ENCODE peak calls at places on chromosomes 11 and 22, in seven cellular contexts. C is foreskin fibroblast, G is cardiac fibroblast, B is HL-60, W is epithelial cell of esophagus, T is neural progenitor cell, J is fibroblast of pulmonary artery. Z is an unnamed sample.

GRCh38 chr22:36252754-36253522 is at the start of gene APOL1:
- DNase-seq in C (peak), G (peak), B (no peak), W (no peak), T (no peak), J (peak), Z (no peak)

GRCh38 chr11:59224419-59224928 is 11.7 kb upstream of the MPEG1 start:
- DNase-seq in C (peak), G (peak), B (peak), W (peak), T (no peak), J (peak), Z (no peak)

GRCh38 chr11:10694481-10695239 is 1.1 kb upstream of the IRAG1 start:
- DNase-seq in C (peak), G (peak), B (no peak), W (no peak), T (no peak), J (no peak), Z (no peak)

GRCh38 chr11:44942029-44942710 is 8.5 kb downstream of the TP53I11 start:
- DNase-seq in C (no peak), G (no peak), B (no peak), W (no peak), T (no peak), J (no peak), Z (no peak)

GRCh38 chr11:70678931-70679900 is 280.9 kb downstream of the CTTN start:
- DNase-seq in C (no peak), G (no peak), B (no peak), W (no peak), T (no peak), J (no peak), Z (no peak)

GRCh38 chr11:14075118-14075601 is 112.6 kb downstream of the SPON1 start:
- DNase-seq in C (peak), G (no peak), B (no peak), W (peak), T (peak), J (no peak), Z (no peak)

GRCh38 chr11:113247231-113247630 is 67.2 kb upstream of the TTC12 start:
- DNase-seq in C (no peak), G (no peak), B (no peak), W (no peak), T (peak), J (no peak), Z (no peak)

GRCh38 chr11:13434247-13435205 is 28.5 kb downstream of the BTBD10 start:
- DNase-seq in C (no peak), G (no peak), B (no peak), W (peak), T (peak), J (no peak), Z (no peak)

GRCh38 chr11:35303596-35304392 is 115.6 kb downstream of the SLC1A2 start:
- DNase-seq in C (peak), G (peak), B (peak), W (peak), T (no peak), J (peak), Z (peak)

GRCh38 chr22:42418811-42419243 is 13.4 kb downstream of the NFAM1 start:
- DNase-seq in C (no peak), G (no peak), B (peak), W (peak), T (no peak), J (no peak), Z (no peak)

GRCh38 chr11:87878373-87878779 is 296.9 kb downstream of the RAB38 start:
- DNase-seq in C (peak), G (peak), B (no peak), W (peak), T (peak), J (peak), Z (peak)

GRCh38 chr11:134034496-134035381 is 34.1 kb upstream of the JAM3 start:
- DNase-seq in C (no peak), G (no peak), B (no peak), W (peak), T (no peak), J (no peak), Z (no peak)

GRCh38 chr11:18005376-18006129 is 7.3 kb downstream of the SERGEF start:
- DNase-seq in C (no peak), G (no peak), B (peak), W (no peak), T (no peak), J (no peak), Z (no peak)

GRCh38 chr22:36398602-36399472 is 11.1 kb upstream of the MYH9 start:
- DNase-seq in C (peak), G (peak), B (no peak), W (peak), T (no peak), J (peak), Z (no peak)

GRCh38 chr11:73838443-73839122 is 38.1 kb downstream of the COA4 start:
- DNase-seq in C (peak), G (peak), B (no peak), W (no peak), T (peak), J (peak), Z (no peak)

GRCh38 chr22:29722587-29722986 is 2.8 kb downstream of the CABP7 start:
- DNase-seq in C (no peak), G (no peak), B (no peak), W (no peak), T (no peak), J (no peak), Z (no peak)

GRCh38 chr11:4044971-4045646 is 49.5 kb upstream of the RRM1 start:
- DNase-seq in C (peak), G (peak), B (no peak), W (peak), T (no peak), J (no peak), Z (no peak)

GRCh38 chr11:3970101-3970500 is 114.6 kb downstream of the STIM1 start:
- DNase-seq in C (no peak), G (no peak), B (no peak), W (no peak), T (no peak), J (no peak), Z (no peak)

GRCh38 chr11:61000426-61000825 is 28.9 kb downstream of the CD6 start:
- DNase-seq in C (no peak), G (no peak), B (no peak), W (no peak), T (no peak), J (no peak), Z (no peak)

GRCh38 chr11:17972987-17973386 is 39.9 kb downstream of the SERGEF start:
- DNase-seq in C (peak), G (peak), B (peak), W (peak), T (peak), J (peak), Z (peak)

GRCh38 chr22:27224485-27225364 is 567.3 kb downstream of the MIAT start:
- DNase-seq in C (no peak), G (peak), B (no peak), W (no peak), T (no peak), J (peak), Z (no peak)

GRCh38 chr22:48951836-48952235 is 875.8 kb downstream of the BRD1 start:
- DNase-seq in C (no peak), G (no peak), B (no peak), W (no peak), T (no peak), J (no peak), Z (no peak)

GRCh38 chr11:13638436-13638835 is 30.0 kb upstream of the FAR1 start:
- DNase-seq in C (peak), G (no peak), B (peak), W (no peak), T (no peak), J (no peak), Z (no peak)

GRCh38 chr22:32177221-32177765 is 18.2 kb upstream of the C22orf42 start:
- DNase-seq in C (no peak), G (no peak), B (no peak), W (peak), T (peak), J (peak), Z (no peak)

GRCh38 chr22:26172389-26172990 is 3.2 kb downstream of the SEZ6L start:
- DNase-seq in C (peak), G (peak), B (peak), W (peak), T (peak), J (peak), Z (no peak)

GRCh38 chr22:40310081-40310770 is 36.1 kb upstream of the ADSL start:
- DNase-seq in C (peak), G (peak), B (no peak), W (no peak), T (no peak), J (peak), Z (peak)

GRCh38 chr11:108562746-108563581 is 30.6 kb downstream of the EXPH5 start:
- DNase-seq in C (peak), G (no peak), B (no peak), W (peak), T (peak), J (no peak), Z (no peak)

GRCh38 chr11:26741036-26741435 is 19.2 kb upstream of the SLC5A12 start:
- DNase-seq in C (peak), G (peak), B (no peak), W (no peak), T (peak), J (peak), Z (peak)

GRCh38 chr11:4134844-4135243 is 40.2 kb downstream of the RRM1 start:
- DNase-seq in C (peak), G (peak), B (no peak), W (peak), T (no peak), J (peak), Z (no peak)

GRCh38 chr22:19471572-19471971 is 7.4 kb downstream of the UFD1 start:
- DNase-seq in C (no peak), G (no peak), B (no peak), W (no peak), T (no peak), J (no peak), Z (no peak)

GRCh38 chr22:19848298-19849224 is 6.1 kb downstream of the GNB1L start:
- DNase-seq in C (peak), G (no peak), B (no peak), W (peak), T (no peak), J (peak), Z (no peak)

GRCh38 chr22:46942816-46943783 is 180.7 kb downstream of the TBC1D22A start:
- DNase-seq in C (no peak), G (no peak), B (peak), W (peak), T (no peak), J (no peak), Z (no peak)

GRCh38 chr11:70433966-70434812 is 35.9 kb downstream of the CTTN start:
- DNase-seq in C (no peak), G (no peak), B (no peak), W (no peak), T (no peak), J (no peak), Z (no peak)

GRCh38 chr11:76236092-76237026 is 30.1 kb upstream of the WNT11 start:
- DNase-seq in C (peak), G (peak), B (peak), W (peak), T (peak), J (peak), Z (no peak)

GRCh38 chr11:95375881-95376280 is 144.9 kb upstream of the SESN3 start:
- DNase-seq in C (peak), G (peak), B (no peak), W (peak), T (no peak), J (peak), Z (peak)

GRCh38 chr11:118609380-118610219 is 2.2 kb downstream of the PHLDB1 start:
- DNase-seq in C (peak), G (peak), B (no peak), W (no peak), T (peak), J (peak), Z (no peak)

DNA sequence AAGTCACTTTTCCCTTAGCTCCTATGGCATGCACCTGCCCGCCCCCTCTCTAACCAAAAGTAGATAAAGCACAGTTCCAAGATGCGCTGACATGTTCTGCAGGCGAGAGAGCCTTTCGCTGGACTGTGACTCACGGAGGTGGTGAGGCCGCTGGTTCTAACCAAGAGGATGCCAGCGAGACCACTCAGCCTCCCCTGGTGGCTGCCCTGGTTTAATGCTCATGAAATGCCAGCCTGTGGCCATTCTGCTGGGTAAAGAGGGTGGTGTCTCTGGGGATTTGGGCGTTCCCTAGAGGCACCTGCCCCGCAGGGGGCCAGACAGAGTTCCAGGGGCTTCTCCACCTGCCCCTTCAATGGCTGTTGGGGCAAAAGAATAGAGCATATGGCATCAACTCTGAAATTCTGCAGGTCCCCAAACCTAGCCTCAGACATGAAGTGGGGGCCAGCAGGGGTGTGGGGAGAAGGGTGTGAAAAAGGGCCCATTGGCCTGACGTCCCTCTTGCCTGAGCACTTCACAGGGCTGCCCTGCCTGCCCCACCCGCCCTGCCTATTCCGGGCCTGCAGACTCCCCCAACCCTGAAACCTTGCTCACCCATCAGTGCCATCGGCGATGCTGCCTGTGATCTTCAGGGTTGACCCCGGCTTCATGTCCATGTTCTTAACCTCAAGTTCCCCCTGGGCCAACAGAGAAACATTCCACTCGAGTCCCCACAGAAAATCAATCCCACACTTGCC is 8.5 kb downstream of the LGALS2 start:
- DNase-seq in C (peak), G (peak), B (no peak), W (peak), T (no peak), J (no peak), Z (no peak)
- TF ChIP-seq CTCF in C (no peak), G (peak), B (no peak), W (peak), T (no peak), J (peak), Z (no peak)

GRCh38 chr11:2300290-2300935 is 1.3 kb downstream of the C11orf21 start:
- DNase-seq in C (no peak), G (no peak), B (peak), W (no peak), T (no peak), J (no peak), Z (no peak)

GRCh38 chr11:2299773-2300172 is 1.9 kb downstream of the C11orf21 start:
- DNase-seq in C (no peak), G (no peak), B (no peak), W (no peak), T (no peak), J (no peak), Z (no peak)

GRCh38 chr11:2298131-2298794 is 3.5 kb downstream of the C11orf21 start:
- DNase-seq in C (no peak), G (no peak), B (no peak), W (no peak), T (no peak), J (no peak), Z (no peak)

GRCh38 chr11:2297623-2298030 is 4.1 kb downstream of the C11orf21 start:
- DNase-seq in C (no peak), G (no peak), B (no peak), W (no peak), T (no peak), J (no peak), Z (no peak)

DNA sequence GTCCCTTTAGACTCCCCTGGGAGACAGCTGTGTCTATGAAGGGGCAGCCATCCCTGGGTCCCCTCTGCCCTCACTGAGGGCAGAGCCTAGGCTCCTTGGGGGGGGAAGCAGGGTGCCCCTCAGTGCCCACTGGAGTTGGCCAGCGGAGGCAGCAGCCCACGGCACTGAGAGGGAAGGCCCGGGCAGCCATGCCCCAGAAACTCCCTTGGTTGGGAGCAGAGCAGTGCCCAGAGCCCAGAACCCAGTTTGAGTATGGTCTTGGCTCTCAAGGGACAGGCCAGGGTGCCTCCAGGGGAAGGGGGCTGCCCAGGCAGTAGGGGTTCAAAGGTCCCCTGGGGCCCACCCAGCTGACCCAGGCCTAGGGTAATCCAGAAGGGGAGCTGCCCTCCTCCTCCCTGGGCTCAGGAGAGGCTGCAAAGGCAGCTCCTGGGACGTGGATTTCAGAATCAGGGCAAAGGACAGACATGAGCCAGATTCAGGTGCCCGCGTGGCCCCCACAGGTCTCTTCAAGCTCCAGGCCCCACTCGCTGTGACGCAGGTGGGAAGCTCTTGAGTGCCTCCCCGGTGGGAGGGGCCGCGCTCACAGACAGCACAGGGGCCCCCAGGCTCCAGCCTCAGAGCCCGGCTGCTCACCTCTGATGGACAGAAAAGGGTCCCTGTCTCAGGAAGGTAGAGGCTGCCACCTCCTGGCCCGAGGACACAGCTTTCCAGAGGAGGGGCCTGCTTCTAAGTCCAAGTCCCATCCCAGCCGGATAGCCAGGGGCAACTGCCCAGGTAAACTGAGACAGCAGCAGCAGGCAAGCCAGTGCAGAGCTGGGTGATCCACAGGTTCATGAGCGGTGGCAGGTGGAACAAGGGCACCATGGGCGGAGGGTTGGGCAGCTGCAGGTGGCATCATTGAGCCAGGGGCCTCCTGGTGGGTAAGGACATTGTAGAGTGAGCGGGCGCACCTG is 2.6 kb downstream of the C11orf21 start:
- DNase-seq in C (no peak), G (peak), B (no peak), W (peak), T (peak), J (no peak), Z (no peak)
- TF ChIP-seq CTCF in C (no peak), G (peak), B (no peak), W (peak), T (peak), J (no peak), Z (no peak)

GRCh38 chr22:50548046-50548912 is 2.6 kb downstream of the KLHDC7B start:
- DNase-seq in C (no peak), G (peak), B (no peak), W (no peak), T (no peak), J (no peak), Z (no peak)
- TF ChIP-seq CTCF in C (no peak), G (no peak), B (no peak), W (no peak), T (no peak), J (no peak), Z (no peak)

GRCh38 chr22:45442120-45442519 is 28.6 kb downstream of the RIBC2 start:
- DNase-seq in C (peak), G (no peak), B (no peak), W (no peak), T (peak), J (no peak), Z (no peak)

GRCh38 chr22:45445031-45445710 is 31.7 kb downstream of the RIBC2 start:
- DNase-seq in C (no peak), G (no peak), B (no peak), W (peak), T (no peak), J (no peak), Z (no peak)

GRCh38 chr22:45438364-45438763 is 24.9 kb downstream of the RIBC2 start:
- DNase-seq in C (peak), G (no peak), B (no peak), W (no peak), T (no peak), J (no peak), Z (no peak)

GRCh38 chr22:45444168-45444567 is 30.7 kb downstream of the RIBC2 start:
- DNase-seq in C (no peak), G (no peak), B (no peak), W (no peak), T (no peak), J (no peak), Z (no peak)

DNA sequence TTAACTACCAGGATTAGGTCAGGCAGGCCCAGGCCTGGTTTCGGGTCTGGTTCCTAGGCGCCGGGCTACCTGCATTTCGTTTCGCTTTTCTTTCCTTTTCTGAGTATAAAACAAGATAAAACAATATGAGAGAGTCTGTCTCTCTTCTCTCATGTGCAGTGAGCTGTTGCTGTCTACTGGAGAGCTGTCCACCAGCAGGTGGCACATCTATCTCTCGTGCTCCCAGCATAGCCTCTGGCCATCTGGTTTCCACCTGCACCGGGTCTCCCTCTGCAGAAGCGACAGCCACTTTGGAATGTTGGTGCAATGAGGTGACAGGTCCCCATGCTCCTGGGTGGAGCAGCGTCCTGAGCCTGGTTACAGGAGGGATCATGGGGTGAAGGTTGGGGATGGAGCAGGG is 27.7 kb downstream of the RIBC2 start:
- DNase-seq in C (peak), G (peak), B (peak), W (peak), T (peak), J (peak), Z (no peak)
- TF ChIP-seq CTCF in C (peak), G (peak), B (peak), W (peak), T (peak), J (peak), Z (peak)

GRCh38 chr11:77377734-77378133 is 76.2 kb upstream of the GDPD4 start:
- DNase-seq in C (no peak), G (no peak), B (no peak), W (no peak), T (no peak), J (peak), Z (no peak)

GRCh38 chr11:77374611-77375031 is 73.1 kb upstream of the GDPD4 start:
- DNase-seq in C (peak), G (no peak), B (no peak), W (peak), T (no peak), J (no peak), Z (no peak)

GRCh38 chr11:77374108-77374507 is 72.6 kb upstream of the GDPD4 start:
- DNase-seq in C (peak), G (no peak), B (no peak), W (peak), T (no peak), J (no peak), Z (no peak)

GRCh38 chr11:77372736-77373135 is 71.2 kb upstream of the GDPD4 start:
- DNase-seq in C (no peak), G (no peak), B (no peak), W (peak), T (no peak), J (no peak), Z (no peak)

GRCh38 chr11:77375114-77375513 is 73.6 kb upstream of the GDPD4 start:
- DNase-seq in C (peak), G (peak), B (no peak), W (peak), T (no peak), J (peak), Z (no peak)
- TF ChIP-seq CTCF in C (no peak), G (no peak), B (no peak), W (no peak), T (no peak), J (no peak), Z (no peak)

GRCh38 chr11:8209208-8209807 is 40.5 kb upstream of the RIC3 start:
- DNase-seq in C (no peak), G (no peak), B (peak), W (no peak), T (no peak), J (no peak), Z (no peak)
- TF ChIP-seq CTCF in C (peak), G (peak), B (peak), W (peak), T (peak), J (peak), Z (peak)

GRCh38 chr11:68821670-68822069 is 20.0 kb downstream of the CPT1A start:
- DNase-seq in C (no peak), G (no peak), B (no peak), W (no peak), T (peak), J (no peak), Z (no peak)
- TF ChIP-seq CTCF in C (no peak), G (no peak), B (no peak), W (no peak), T (peak), J (no peak), Z (no peak)

GRCh38 chr11:119831011-119831410 is 102.0 kb upstream of the NECTIN1 start:
- DNase-seq in C (no peak), G (no peak), B (no peak), W (no peak), T (no peak), J (no peak), Z (no peak)
- TF ChIP-seq CTCF in C (no peak), G (no peak), B (no peak), W (no peak), T (no peak), J (no peak), Z (no peak)

Z was measured in AG09319.